ENCODE peak calls at places on chromosomes 16 and 17, in six cellular contexts. One of them, this sample, is unnamed.

GRCh38 chr16:81612351-81613170 is 166.5 kb upstream of the PLCG2 start:
- DNase-seq in adipocyte: no peak
- DNase-seq in cardiac muscle cell: no peak
- DNase-seq in esophagus squamous epithelium: no peak
- DNase-seq in adrenal gland: peak; percentile 58
- DNase-seq in uterus: peak; percentile 67
- DNase-seq in this sample: no peak

GRCh38 chr16:15553313-15554088 is 89.5 kb downstream of the MARF1 start:
- DNase-seq in cardiac muscle cell: no peak
- DNase-seq in adrenal gland: no peak
- DNase-seq in adipocyte: no peak
- DNase-seq in uterus: no peak
- DNase-seq in esophagus squamous epithelium: no peak
- DNase-seq in this sample: no peak

GRCh38 chr16:50742521-50743150 is 750 bp downstream of the CYLD start:
- DNase-seq in adrenal gland: peak; percentile 73
- DNase-seq in adipocyte: peak; percentile 69
- DNase-seq in uterus: peak; percentile 27
- DNase-seq in cardiac muscle cell: no peak
- DNase-seq in esophagus squamous epithelium: no peak
- DNase-seq in this sample: no peak

GRCh38 chr16:67968440-67969285 is at the start of gene SLC12A4:
- DNase-seq in esophagus squamous epithelium: peak; percentile 23
- DNase-seq in adipocyte: peak; percentile 92
- DNase-seq in adrenal gland: peak; percentile 83
- DNase-seq in uterus: peak; percentile 87
- DNase-seq in cardiac muscle cell: peak; percentile 85
- DNase-seq in this sample: peak; percentile 90

GRCh38 chr17:63911657-63912100 is 621 bp upstream of the CSHL1 start:
- DNase-seq in adipocyte: peak; percentile 64
- DNase-seq in adrenal gland: no peak
- DNase-seq in esophagus squamous epithelium: no peak
- DNase-seq in uterus: peak; percentile 31
- DNase-seq in cardiac muscle cell: peak; percentile 48
- DNase-seq in this sample: no peak

GRCh38 chr17:83196088-83196765 is 116.8 kb downstream of the METRNL start:
- DNase-seq in adrenal gland: peak; percentile 8
- DNase-seq in cardiac muscle cell: no peak
- DNase-seq in esophagus squamous epithelium: no peak
- DNase-seq in adipocyte: peak; percentile 70
- DNase-seq in uterus: no peak
- DNase-seq in this sample: no peak

GRCh38 chr17:82859431-82860403 is 19.9 kb upstream of the ZNF750 start:
- DNase-seq in cardiac muscle cell: peak; percentile 60
- DNase-seq in adipocyte: peak; percentile 65
- DNase-seq in esophagus squamous epithelium: no peak
- DNase-seq in adrenal gland: peak; percentile 93
- DNase-seq in uterus: peak; percentile 11
- DNase-seq in this sample: peak; percentile 31

GRCh38 chr17:75514299-75515228 is 773 bp downstream of the CASKIN2 start:
- DNase-seq in cardiac muscle cell: peak; percentile 56
- DNase-seq in adipocyte: peak; percentile 59
- DNase-seq in esophagus squamous epithelium: no peak
- DNase-seq in adrenal gland: peak; percentile 86
- DNase-seq in uterus: peak; percentile 51
- DNase-seq in this sample: peak; percentile 90

GRCh38 chr16:49410226-49410625 is 36.6 kb downstream of the C16orf78 start:
- DNase-seq in adipocyte: no peak
- DNase-seq in adrenal gland: no peak
- DNase-seq in esophagus squamous epithelium: no peak
- DNase-seq in cardiac muscle cell: no peak
- DNase-seq in uterus: no peak
- DNase-seq in this sample: no peak

GRCh38 chr17:4017377-4017776 is 53.1 kb upstream of the ATP2A3 start:
- DNase-seq in uterus: no peak
- DNase-seq in adipocyte: no peak
- DNase-seq in adrenal gland: no peak
- DNase-seq in cardiac muscle cell: no peak
- DNase-seq in esophagus squamous epithelium: no peak
- DNase-seq in this sample: no peak

GRCh38 chr16:88649195-88649923 is 1.5 kb downstream of the CYBA start:
- DNase-seq in adipocyte: no peak
- DNase-seq in adrenal gland: no peak
- DNase-seq in uterus: no peak
- DNase-seq in cardiac muscle cell: no peak
- DNase-seq in esophagus squamous epithelium: no peak
- DNase-seq in this sample: no peak

GRCh38 chr17:44827863-44828262 is 2.2 kb downstream of the GJC1 start:
- DNase-seq in adipocyte: peak; percentile 43
- DNase-seq in cardiac muscle cell: no peak
- DNase-seq in uterus: no peak
- DNase-seq in esophagus squamous epithelium: no peak
- DNase-seq in adrenal gland: no peak
- DNase-seq in this sample: no peak

GRCh38 chr17:60423865-60424264 is 1.6 kb downstream of the CHCT1 start:
- DNase-seq in esophagus squamous epithelium: no peak
- DNase-seq in uterus: no peak
- DNase-seq in adrenal gland: no peak
- DNase-seq in cardiac muscle cell: no peak
- DNase-seq in adipocyte: no peak
- DNase-seq in this sample: no peak

GRCh38 chr16:10368984-10369551 is 16.8 kb upstream of the ATF7IP2 start:
- DNase-seq in cardiac muscle cell: no peak
- DNase-seq in adipocyte: peak; percentile 2
- DNase-seq in esophagus squamous epithelium: no peak
- DNase-seq in adrenal gland: no peak
- DNase-seq in uterus: no peak
- DNase-seq in this sample: no peak

GRCh38 chr16:80463303-80463702 is 77.5 kb upstream of the DYNLRB2 start:
- DNase-seq in cardiac muscle cell: no peak
- DNase-seq in adipocyte: no peak
- DNase-seq in uterus: no peak
- DNase-seq in esophagus squamous epithelium: no peak
- DNase-seq in adrenal gland: no peak
- DNase-seq in this sample: no peak

GRCh38 chr17:40122944-40123810 is 1.4 kb downstream of the MSL1 start:
- DNase-seq in adrenal gland: no peak
- DNase-seq in uterus: peak; percentile 52
- DNase-seq in adipocyte: peak; percentile 77
- DNase-seq in cardiac muscle cell: peak; percentile 73
- DNase-seq in esophagus squamous epithelium: no peak
- DNase-seq in this sample: no peak

GRCh38 chr16:69942099-69942491 is 9.0 kb upstream of the CLEC18A start:
- DNase-seq in adipocyte: no peak
- DNase-seq in cardiac muscle cell: no peak
- DNase-seq in esophagus squamous epithelium: no peak
- DNase-seq in adrenal gland: peak; percentile 25
- DNase-seq in uterus: no peak
- DNase-seq in this sample: no peak

GRCh38 chr17:77754956-77755355 is 203.5 kb upstream of the TNRC6C start:
- DNase-seq in uterus: no peak
- DNase-seq in cardiac muscle cell: no peak
- DNase-seq in esophagus squamous epithelium: no peak
- DNase-seq in adipocyte: no peak
- DNase-seq in adrenal gland: no peak
- DNase-seq in this sample: peak; percentile 28

GRCh38 chr17:28950017-28950751 is 1.1 kb downstream of the PHF12 start:
- DNase-seq in esophagus squamous epithelium: no peak
- DNase-seq in cardiac muscle cell: peak; percentile 70
- DNase-seq in uterus: peak; percentile 54
- DNase-seq in adipocyte: peak; percentile 63
- DNase-seq in adrenal gland: peak; percentile 60
- DNase-seq in this sample: no peak

DNA sequence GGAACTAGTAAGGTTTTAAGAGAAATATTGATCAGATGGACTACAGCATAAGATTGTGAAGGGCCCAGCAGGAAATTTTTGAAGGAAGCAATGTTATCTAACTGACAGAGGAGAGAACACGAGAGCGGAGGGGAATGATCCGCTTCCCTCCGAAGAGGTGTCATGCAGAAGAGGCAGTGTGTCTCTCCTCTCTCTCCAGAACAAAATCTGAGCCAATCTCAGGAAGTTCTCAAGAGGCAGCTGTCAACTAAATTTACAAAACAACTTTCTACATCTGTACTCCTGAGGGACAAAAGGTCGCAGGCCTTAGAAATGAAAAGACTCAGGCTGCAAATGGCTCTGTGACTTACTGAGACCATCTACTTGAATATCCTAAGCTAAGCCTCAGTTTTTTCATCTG is 224.6 kb upstream of the CDH5 start:
- DNase-seq in adipocyte: no peak
- DNase-seq in esophagus squamous epithelium: no peak
- DNase-seq in adrenal gland: no peak
- DNase-seq in cardiac muscle cell: peak; percentile 64
- DNase-seq in uterus: no peak
- DNase-seq in this sample: no peak
- H3K4me3 ChIP-seq in adipocyte: no peak overlapping the region
- H3K4me3 ChIP-seq in esophagus squamous epithelium: no peak overlapping the region
- H3K4me3 ChIP-seq in adrenal gland: no peak overlapping the region
- H3K4me3 ChIP-seq in cardiac muscle cell: no peak overlapping the region
- H3K4me3 ChIP-seq in uterus: no peak overlapping the region
- H3K4me3 ChIP-seq in this sample: no peak overlapping the region

GRCh38 chr16:1960665-1961630 is 1.6 kb downstream of the NDUFB10 start:
- DNase-seq in uterus: no peak
- DNase-seq in adipocyte: peak; percentile 24
- DNase-seq in cardiac muscle cell: no peak
- DNase-seq in adrenal gland: no peak
- DNase-seq in esophagus squamous epithelium: no peak
- DNase-seq in this sample: peak; percentile 65
- H3K4me3 ChIP-seq in uterus: no peak overlapping the region
- H3K4me3 ChIP-seq in adipocyte: peak overlapping the region; percentile 93
- H3K4me3 ChIP-seq in cardiac muscle cell: peak overlapping the region; percentile 82
- H3K4me3 ChIP-seq in adrenal gland: no peak overlapping the region
- H3K4me3 ChIP-seq in esophagus squamous epithelium: peak overlapping the region; percentile 75
- H3K4me3 ChIP-seq in this sample: peak overlapping the region; percentile 58

GRCh38 chr16:78098544-78099371 is 696 bp upstream of the WWOX start:
- DNase-seq in esophagus squamous epithelium: no peak
- DNase-seq in adrenal gland: no peak
- DNase-seq in uterus: no peak
- DNase-seq in cardiac muscle cell: no peak
- DNase-seq in adipocyte: no peak
- DNase-seq in this sample: no peak
- H3K4me3 ChIP-seq in esophagus squamous epithelium: peak overlapping the region; percentile 99
- H3K4me3 ChIP-seq in adrenal gland: peak overlapping the region; percentile 27
- H3K4me3 ChIP-seq in uterus: peak overlapping the region; percentile 82
- H3K4me3 ChIP-seq in cardiac muscle cell: peak overlapping the region; percentile 78
- H3K4me3 ChIP-seq in adipocyte: peak overlapping the region; percentile 98
- H3K4me3 ChIP-seq in this sample: peak overlapping the region; percentile 58

GRCh38 chr16:4373356-4373908 is 1.8 kb downstream of the VASN start:
- DNase-seq in adrenal gland: no peak
- DNase-seq in uterus: no peak
- DNase-seq in esophagus squamous epithelium: no peak
- DNase-seq in adipocyte: peak; percentile 57
- DNase-seq in cardiac muscle cell: no peak
- DNase-seq in this sample: no peak
- H3K4me3 ChIP-seq in adrenal gland: no peak overlapping the region
- H3K4me3 ChIP-seq in uterus: peak overlapping the region; percentile 63
- H3K4me3 ChIP-seq in esophagus squamous epithelium: peak overlapping the region; percentile 66
- H3K4me3 ChIP-seq in adipocyte: peak overlapping the region; percentile 98
- H3K4me3 ChIP-seq in cardiac muscle cell: peak overlapping the region; percentile 75
- H3K4me3 ChIP-seq in this sample: peak overlapping the region; percentile 91

GRCh38 chr16:2962334-2963073 is 1.6 kb upstream of the KREMEN2 start:
- DNase-seq in cardiac muscle cell: no peak
- DNase-seq in adipocyte: no peak
- DNase-seq in esophagus squamous epithelium: no peak
- DNase-seq in adrenal gland: no peak
- DNase-seq in uterus: no peak
- DNase-seq in this sample: peak; percentile 56
- H3K4me3 ChIP-seq in cardiac muscle cell: no peak overlapping the region
- H3K4me3 ChIP-seq in adipocyte: no peak overlapping the region
- H3K4me3 ChIP-seq in esophagus squamous epithelium: no peak overlapping the region
- H3K4me3 ChIP-seq in adrenal gland: no peak overlapping the region
- H3K4me3 ChIP-seq in uterus: no peak overlapping the region
- H3K4me3 ChIP-seq in this sample: no peak overlapping the region

GRCh38 chr17:50063516-50064252 is 7.8 kb downstream of the ITGA3 start:
- DNase-seq in uterus: no peak
- DNase-seq in adrenal gland: no peak
- DNase-seq in adipocyte: peak; percentile 52
- DNase-seq in cardiac muscle cell: no peak
- DNase-seq in esophagus squamous epithelium: no peak
- DNase-seq in this sample: peak; percentile 72

GRCh38 chr17:50059759-50060273 is 3.9 kb downstream of the ITGA3 start:
- DNase-seq in esophagus squamous epithelium: no peak
- DNase-seq in adrenal gland: peak; percentile 60
- DNase-seq in cardiac muscle cell: no peak
- DNase-seq in uterus: no peak
- DNase-seq in adipocyte: peak; percentile 64
- DNase-seq in this sample: no peak

GRCh38 chr17:50059256-50059655 is 3.3 kb downstream of the ITGA3 start:
- DNase-seq in uterus: no peak
- DNase-seq in cardiac muscle cell: no peak
- DNase-seq in adrenal gland: no peak
- DNase-seq in adipocyte: no peak
- DNase-seq in esophagus squamous epithelium: no peak
- DNase-seq in this sample: no peak

GRCh38 chr17:50062323-50063243 is 6.7 kb downstream of the ITGA3 start:
- DNase-seq in esophagus squamous epithelium: no peak
- DNase-seq in cardiac muscle cell: peak; percentile 24
- DNase-seq in adrenal gland: peak; percentile 89
- DNase-seq in uterus: peak; percentile 57
- DNase-seq in adipocyte: peak; percentile 80
- DNase-seq in this sample: peak; percentile 100

DNA sequence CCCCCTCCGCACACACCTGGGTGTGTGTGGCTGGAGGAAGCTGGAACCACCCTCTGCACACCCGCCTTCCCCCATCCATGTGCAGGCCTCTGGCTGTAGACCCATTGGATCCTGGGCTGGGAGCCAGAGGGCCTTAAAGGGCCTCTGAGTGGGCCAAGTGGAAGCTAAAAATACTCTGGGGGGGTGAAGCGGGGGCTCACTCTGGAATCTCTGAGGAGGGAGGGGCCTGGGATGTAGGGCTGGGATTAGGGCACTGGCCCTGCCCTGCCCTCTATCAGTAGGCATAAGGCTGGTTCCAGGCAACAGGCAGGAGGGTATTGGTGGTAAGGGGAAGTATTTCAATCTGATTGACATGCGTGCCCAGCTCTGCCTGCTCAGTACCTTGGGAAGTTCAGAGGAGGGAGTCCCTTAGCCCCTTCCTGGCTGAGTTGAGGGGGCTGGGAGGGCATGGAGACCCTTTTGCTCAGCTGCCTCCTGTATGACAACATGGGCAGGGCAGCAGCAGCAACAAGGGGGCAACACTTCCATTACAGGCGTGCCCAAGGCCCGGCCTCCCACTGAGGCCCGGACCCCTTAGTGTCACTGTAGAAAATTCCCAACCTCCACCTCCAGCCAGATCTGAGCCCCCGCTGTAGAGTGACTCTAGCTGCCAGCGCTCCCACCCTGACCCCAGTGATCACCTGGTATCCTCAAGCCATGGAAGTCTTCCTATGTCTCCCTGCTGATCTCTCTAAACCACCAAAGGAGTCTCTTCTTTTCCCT is 5.2 kb downstream of the ITGA3 start:
- DNase-seq in esophagus squamous epithelium: no peak
- DNase-seq in cardiac muscle cell: peak; percentile 91
- DNase-seq in adipocyte: peak; percentile 66
- DNase-seq in uterus: peak; percentile 93
- DNase-seq in adrenal gland: peak; percentile 91
- DNase-seq in this sample: peak; percentile 96
- H3K4me3 ChIP-seq in esophagus squamous epithelium: peak overlapping the region; percentile 31
- H3K4me3 ChIP-seq in cardiac muscle cell: no peak overlapping the region
- H3K4me3 ChIP-seq in adipocyte: peak overlapping the region; percentile 7
- H3K4me3 ChIP-seq in uterus: no peak overlapping the region
- H3K4me3 ChIP-seq in adrenal gland: no peak overlapping the region
- H3K4me3 ChIP-seq in this sample: peak overlapping the region; percentile 5

This sample was measured in RWPE2.